ENCODE peak calls at places on chromosomes 16 and 17, in five cellular contexts. Z, U, A, H and K are unnamed samples.
A peak's percentile ranks its signal among the peaks of the same experiment; 100 is the strongest.

GRCh38 chr17:50079334-50080095 is 15.6 kb upstream of the PDK2 start:
- DNase-seq in U (peak; percentile 85), Z (peak; percentile 79), H (no peak), A (no peak), K (peak; percentile 47)

GRCh38 chr16:11896776-11897175 is 19.0 kb downstream of the GSPT1 start:
- DNase-seq in A (peak; percentile 79), H (peak; percentile 36), Z (no peak), U (no peak), K (no peak)

GRCh38 chr16:11160676-11161115 is 95.3 kb downstream of the SOCS1 start:
- DNase-seq in H (no peak), A (no peak), U (no peak), Z (no peak), K (no peak)

GRCh38 chr17:30225919-30226553 is 9.5 kb downstream of the SLC6A4 start:
- DNase-seq in H (no peak), Z (no peak), A (no peak), U (no peak), K (peak; percentile 67)

GRCh38 chr17:77151236-77151635 is 10.5 kb downstream of the SEC14L1 start:
- DNase-seq in U (no peak), A (no peak), H (no peak), Z (no peak), K (no peak)

GRCh38 chr17:42098747-42099399 is 600 bp upstream of the ZNF385C start:
- DNase-seq in U (peak; percentile 36), A (no peak), Z (no peak), H (no peak), K (peak; percentile 94)

GRCh38 chr16:54240180-54241125 is 46.1 kb downstream of the IRX3 start:
- DNase-seq in Z (no peak), A (no peak), H (no peak), U (no peak), K (no peak)

GRCh38 chr17:51820252-51820651 is 338.3 kb downstream of the CA10 start:
- DNase-seq in U (no peak), H (no peak), Z (no peak), A (no peak), K (no peak)

GRCh38 chr17:72110231-72110952 is 10.4 kb upstream of the SOX9 start:
- DNase-seq in U (peak; percentile 35), H (no peak), A (no peak), Z (no peak), K (no peak)

GRCh38 chr17:76986318-76986717 is 118.1 kb downstream of the MGAT5B start:
- DNase-seq in A (no peak), H (no peak), Z (no peak), U (no peak), K (no peak)

GRCh38 chr17:67372751-67373150 is 4.3 kb upstream of the PITPNC1 start:
- DNase-seq in U (no peak), H (no peak), Z (no peak), A (no peak), K (no peak)

GRCh38 chr17:64685705-64686104 is 23.6 kb upstream of the SMURF2 start:
- DNase-seq in Z (no peak), H (no peak), A (no peak), U (no peak), K (no peak)

GRCh38 chr17:81831563-81831956 is 1.5 kb downstream of the MCRIP1 start:
- DNase-seq in A (no peak), H (no peak), U (no peak), Z (no peak), K (no peak)

GRCh38 chr17:51667722-51668083 is 407.4 kb downstream of the UTP18 start:
- DNase-seq in A (no peak), U (no peak), Z (no peak), H (no peak), K (no peak)

GRCh38 chr16:4852221-4852872 is 5.1 kb downstream of the UBN1 start:
- DNase-seq in A (peak; percentile 39), U (no peak), Z (peak; percentile 51), H (no peak), K (no peak)

GRCh38 chr17:7475764-7476422 is 3.5 kb downstream of the ZBTB4 start:
- DNase-seq in H (no peak), Z (no peak), U (no peak), A (no peak), K (no peak)

GRCh38 chr16:22291860-22292692 is 5.1 kb upstream of the POLR3E start:
- DNase-seq in A (no peak), Z (no peak), H (peak; percentile 39), U (no peak), K (no peak)

GRCh38 chr17:57442914-57443571 is 186.7 kb downstream of the MSI2 start:
- DNase-seq in H (no peak), Z (no peak), U (no peak), A (no peak), K (no peak)

GRCh38 chr17:77323413-77324171 is 182.8 kb downstream of the SEC14L1 start:
- DNase-seq in Z (peak; percentile 77), U (no peak), A (no peak), H (no peak), K (peak; percentile 11)

GRCh38 chr16:23509763-23510153 is 536 bp downstream of the GGA2 start:
- DNase-seq in Z (no peak), U (peak; percentile 50), A (peak; percentile 11), H (no peak), K (peak; percentile 93)

GRCh38 chr17:78390241-78391050 is 12.0 kb downstream of the PGS1 start:
- DNase-seq in A (peak; percentile 95), U (peak; percentile 63), H (peak; percentile 96), Z (peak; percentile 59), K (peak; percentile 53)
- H3K27ac ChIP-seq in A (peak overlapping the region; percentile 88), U (peak overlapping the region; percentile 32), H (peak overlapping the region; percentile 97), Z (peak overlapping the region; percentile 18), K (no peak overlapping the region)

DNA sequence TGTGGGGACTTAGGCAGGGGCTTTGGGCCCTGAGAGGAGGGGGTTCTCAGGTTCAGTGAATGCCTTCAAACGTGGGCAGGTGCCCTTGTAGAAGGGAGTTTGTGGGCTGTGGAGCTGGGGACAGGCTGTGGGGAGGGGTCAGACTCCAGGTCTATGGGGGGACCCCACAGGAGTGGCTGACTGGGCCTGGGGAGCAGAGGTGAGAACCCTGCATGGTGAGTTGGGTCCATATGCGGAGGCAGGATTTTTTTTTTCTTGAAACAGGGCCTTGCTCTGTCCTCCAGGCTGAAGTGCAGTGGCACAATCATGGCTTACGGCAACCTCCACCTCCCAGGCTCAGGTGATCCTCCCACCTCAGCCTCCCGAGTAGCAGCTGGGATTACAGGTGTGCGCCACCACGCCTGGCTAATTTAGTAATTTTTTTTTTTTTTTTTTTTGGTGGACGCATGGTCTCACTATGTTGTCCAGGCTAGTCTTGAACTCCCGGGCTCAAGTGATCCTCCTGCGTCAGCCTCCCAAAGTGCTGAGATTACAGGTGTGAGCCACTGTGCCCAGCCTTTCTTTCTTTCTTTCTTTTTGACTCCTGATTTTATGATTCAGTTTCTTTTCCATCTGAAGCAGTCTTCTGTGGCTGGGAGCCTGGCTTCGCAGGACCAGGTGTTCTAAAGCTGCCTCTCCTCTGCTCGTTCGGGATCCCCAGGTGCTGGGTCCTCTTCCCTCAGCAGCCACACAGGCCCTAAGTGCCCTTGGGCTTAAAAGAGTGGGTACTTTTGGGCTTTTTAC is 19.0 kb upstream of the ADCY7 start:
- DNase-seq in A (no peak), H (no peak), U (no peak), Z (no peak), K (no peak)
- H3K27ac ChIP-seq in A (no peak overlapping the region), H (no peak overlapping the region), U (no peak overlapping the region), Z (peak overlapping the region; percentile 89), K (no peak overlapping the region)

GRCh38 chr16:57083469-57083868 is 8.9 kb upstream of the CPNE2 start:
- DNase-seq in A (no peak), H (no peak), Z (no peak), U (no peak), K (no peak)

GRCh38 chr16:57084257-57084770 is 8.1 kb upstream of the CPNE2 start:
- DNase-seq in U (peak; percentile 90), H (peak; percentile 32), A (peak; percentile 57), Z (peak; percentile 93), K (peak; percentile 68)

GRCh38 chr16:57081744-57082143 is 10.6 kb upstream of the CPNE2 start:
- DNase-seq in A (no peak), Z (no peak), U (no peak), H (no peak), K (no peak)

GRCh38 chr16:57084996-57085395 is 7.4 kb upstream of the CPNE2 start:
- DNase-seq in Z (no peak), H (no peak), U (no peak), A (no peak), K (no peak)

GRCh38 chr16:57082664-57083063 is 9.7 kb upstream of the CPNE2 start:
- DNase-seq in Z (no peak), H (no peak), U (no peak), A (no peak), K (no peak)
- H3K27ac ChIP-seq in Z (no peak overlapping the region), H (no peak overlapping the region), U (no peak overlapping the region), A (no peak overlapping the region), K (no peak overlapping the region)

DNA sequence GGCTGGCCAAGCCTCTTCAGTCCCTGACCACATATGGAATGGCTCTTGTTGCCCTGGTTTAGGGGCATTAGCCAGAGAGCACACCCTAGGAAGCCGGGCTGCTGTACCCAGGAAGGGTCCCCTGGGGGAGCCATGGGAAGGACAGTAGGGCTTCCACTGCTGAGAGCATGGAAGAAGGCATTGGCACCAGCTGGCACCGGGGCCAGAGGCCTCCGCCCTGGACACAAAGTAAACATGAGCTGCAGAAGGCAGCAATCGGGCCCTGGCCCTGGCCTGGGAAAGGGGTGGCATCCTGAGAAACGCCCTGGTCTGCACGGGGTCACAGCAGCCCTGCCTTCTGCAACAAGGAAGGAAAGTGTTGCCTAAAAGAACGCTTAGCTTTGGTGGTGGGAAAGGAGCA is 49.4 kb downstream of the VAC14 start:
- DNase-seq in H (no peak), U (no peak), A (no peak), Z (no peak), K (no peak)
- H3K27ac ChIP-seq in H (peak overlapping the region; percentile 84), U (no peak overlapping the region), A (no peak overlapping the region), Z (peak overlapping the region; percentile 51), K (no peak overlapping the region)

DNA sequence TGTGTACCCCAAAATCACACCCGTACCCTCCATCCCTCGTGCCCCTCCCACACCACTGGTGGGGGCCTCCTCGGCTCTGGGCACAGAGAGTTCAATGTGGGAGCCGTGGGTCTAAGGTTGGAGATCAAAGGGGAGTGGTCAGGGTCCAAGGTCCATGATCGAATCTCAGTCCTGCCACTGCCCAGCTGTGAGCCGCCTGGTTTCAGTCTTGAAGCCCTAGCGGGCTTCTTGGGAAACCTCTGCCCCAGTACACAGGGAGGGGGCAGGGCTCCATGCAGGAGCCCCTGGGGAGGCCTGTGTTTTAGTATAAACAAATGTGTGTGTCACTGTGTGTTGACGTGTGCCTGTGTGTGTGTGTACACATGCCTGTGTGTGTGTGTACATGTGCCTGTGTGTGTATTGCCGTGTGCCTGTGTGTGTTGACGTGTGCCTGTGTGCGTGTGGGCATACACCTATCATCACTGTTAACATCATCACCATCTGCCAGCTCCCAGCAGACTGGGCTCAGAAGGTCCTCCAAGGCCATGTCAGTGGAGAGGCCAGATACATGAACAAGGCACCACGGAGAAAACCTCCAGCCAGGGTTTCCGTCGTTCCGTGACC is 26.5 kb upstream of the ZNF469 start:
- DNase-seq in U (no peak), Z (no peak), A (no peak), H (no peak), K (peak; percentile 42)
- H3K27ac ChIP-seq in U (no peak overlapping the region), Z (no peak overlapping the region), A (no peak overlapping the region), H (peak overlapping the region; percentile 2), K (peak overlapping the region; percentile 8)

GRCh38 chr16:71585318-71585703 is 8.4 kb upstream of the TAT start:
- DNase-seq in U (no peak), H (no peak), A (no peak), Z (no peak), K (no peak)
- H3K27ac ChIP-seq in U (no peak overlapping the region), H (no peak overlapping the region), A (no peak overlapping the region), Z (peak overlapping the region; percentile 41), K (no peak overlapping the region)